ENCODE peak calls at places on chromosomes 16 and 17, in four cellular contexts. One of them, this sample, is unnamed.

GRCh38 chr16:53714080-53715050 is 10.4 kb downstream of the FTO start:
- DNase-seq in HepG2: no peak
- DNase-seq in IMR-90: no peak
- DNase-seq in H1: no peak
- DNase-seq in this sample: no peak

GRCh38 chr17:80455328-80455710 is 21.1 kb downstream of the NPTX1 start:
- DNase-seq in IMR-90: peak; percentile 46
- DNase-seq in HepG2: peak; percentile 64
- DNase-seq in H1: no peak
- DNase-seq in this sample: no peak

GRCh38 chr16:50040028-50040427 is 15.0 kb downstream of the CNEP1R1 start:
- DNase-seq in IMR-90: no peak
- DNase-seq in H1: no peak
- DNase-seq in HepG2: peak; percentile 46
- DNase-seq in this sample: no peak

GRCh38 chr17:64063766-64064224 is 43.4 kb upstream of the ICAM2 start:
- DNase-seq in H1: peak; percentile 82
- DNase-seq in HepG2: peak; percentile 48
- DNase-seq in IMR-90: peak; percentile 27
- DNase-seq in this sample: peak; percentile 43

GRCh38 chr17:38601539-38602351 is 4.0 kb downstream of the SRCIN1 start:
- DNase-seq in HepG2: peak; percentile 58
- DNase-seq in H1: peak; percentile 75
- DNase-seq in IMR-90: no peak
- DNase-seq in this sample: peak; percentile 43

GRCh38 chr16:17304814-17305169 is 166.0 kb downstream of the XYLT1 start:
- DNase-seq in IMR-90: peak; percentile 5
- DNase-seq in HepG2: no peak
- DNase-seq in H1: no peak
- DNase-seq in this sample: no peak

GRCh38 chr16:10752843-10753523 is 9.3 kb downstream of the NUBP1 start:
- DNase-seq in HepG2: no peak
- DNase-seq in IMR-90: no peak
- DNase-seq in H1: no peak
- DNase-seq in this sample: no peak

GRCh38 chr17:58324409-58325288 is 3.9 kb downstream of the TSPOAP1 start:
- DNase-seq in H1: peak; percentile 78
- DNase-seq in IMR-90: peak; percentile 18
- DNase-seq in HepG2: no peak
- DNase-seq in this sample: no peak

GRCh38 chr17:36825113-36825955 is 111.9 kb upstream of the LHX1 start:
- DNase-seq in H1: no peak
- DNase-seq in HepG2: no peak
- DNase-seq in IMR-90: no peak
- DNase-seq in this sample: no peak

GRCh38 chr17:11996722-11997146 is 541 bp downstream of the ZNF18 start:
- DNase-seq in HepG2: peak; percentile 39
- DNase-seq in IMR-90: peak; percentile 28
- DNase-seq in H1: no peak
- DNase-seq in this sample: no peak

GRCh38 chr17:38724337-38724988 is 5.7 kb upstream of the CISD3 start:
- DNase-seq in HepG2: no peak
- DNase-seq in H1: no peak
- DNase-seq in IMR-90: no peak
- DNase-seq in this sample: no peak

GRCh38 chr16:17461951-17462729 is 8.6 kb downstream of the XYLT1 start:
- DNase-seq in H1: no peak
- DNase-seq in HepG2: no peak
- DNase-seq in IMR-90: no peak
- DNase-seq in this sample: no peak

GRCh38 chr16:21626659-21627277 is 25.6 kb downstream of the IGSF6 start:
- DNase-seq in IMR-90: peak; percentile 88
- DNase-seq in H1: no peak
- DNase-seq in HepG2: peak; percentile 83
- DNase-seq in this sample: no peak

GRCh38 chr17:1977583-1978395 is 47.3 kb downstream of the RTN4RL1 start:
- DNase-seq in H1: peak; percentile 81
- DNase-seq in HepG2: no peak
- DNase-seq in IMR-90: no peak
- DNase-seq in this sample: no peak

GRCh38 chr16:2663553-2664521 is 18.5 kb upstream of the KCTD5 start:
- DNase-seq in HepG2: no peak
- DNase-seq in H1: no peak
- DNase-seq in IMR-90: no peak
- DNase-seq in this sample: no peak

GRCh38 chr17:81711814-81712467 is at the start of gene SLC25A10:
- DNase-seq in IMR-90: peak; percentile 64
- DNase-seq in HepG2: peak; percentile 89
- DNase-seq in H1: peak; percentile 85
- DNase-seq in this sample: peak; percentile 92

GRCh38 chr17:55314784-55315491 is 50.2 kb downstream of the HLF start:
- DNase-seq in IMR-90: no peak
- DNase-seq in HepG2: no peak
- DNase-seq in H1: no peak
- DNase-seq in this sample: no peak

GRCh38 chr16:366476-366875 is 3.9 kb downstream of the MRPL28 start:
- DNase-seq in H1: no peak
- DNase-seq in HepG2: no peak
- DNase-seq in IMR-90: no peak
- DNase-seq in this sample: no peak

GRCh38 chr16:71762186-71762585 is 37.7 kb upstream of the PHLPP2 start:
- DNase-seq in H1: no peak
- DNase-seq in HepG2: no peak
- DNase-seq in IMR-90: peak; percentile 57
- DNase-seq in this sample: no peak

GRCh38 chr17:17115620-17116019 is 73.4 kb downstream of the MPRIP start:
- DNase-seq in H1: no peak
- DNase-seq in IMR-90: no peak
- DNase-seq in HepG2: no peak
- DNase-seq in this sample: no peak

GRCh38 chr17:17112628-17113200 is 70.5 kb downstream of the MPRIP start:
- DNase-seq in IMR-90: no peak
- DNase-seq in HepG2: no peak
- DNase-seq in H1: no peak
- DNase-seq in this sample: no peak

GRCh38 chr17:17116406-17116805 is 74.1 kb downstream of the MPRIP start:
- DNase-seq in IMR-90: no peak
- DNase-seq in HepG2: no peak
- DNase-seq in H1: no peak
- DNase-seq in this sample: no peak

GRCh38 chr17:17111401-17112393 is 69.4 kb downstream of the MPRIP start:
- DNase-seq in IMR-90: no peak
- DNase-seq in H1: no peak
- DNase-seq in HepG2: no peak
- DNase-seq in this sample: no peak

GRCh38 chr17:17114592-17115225 is 72.5 kb downstream of the MPRIP start:
- DNase-seq in H1: no peak
- DNase-seq in IMR-90: no peak
- DNase-seq in HepG2: no peak
- DNase-seq in this sample: no peak
- H3K4me1 ChIP-seq in H1: peaks cover 3% of the 10 kb centered on the region
- H3K4me1 ChIP-seq in IMR-90: peaks cover 22% of the 10 kb centered on the region
- H3K4me1 ChIP-seq in HepG2: peaks cover 24% of the 10 kb centered on the region
- H3K4me1 ChIP-seq in this sample: peaks cover 20% of the 10 kb centered on the region

DNA sequence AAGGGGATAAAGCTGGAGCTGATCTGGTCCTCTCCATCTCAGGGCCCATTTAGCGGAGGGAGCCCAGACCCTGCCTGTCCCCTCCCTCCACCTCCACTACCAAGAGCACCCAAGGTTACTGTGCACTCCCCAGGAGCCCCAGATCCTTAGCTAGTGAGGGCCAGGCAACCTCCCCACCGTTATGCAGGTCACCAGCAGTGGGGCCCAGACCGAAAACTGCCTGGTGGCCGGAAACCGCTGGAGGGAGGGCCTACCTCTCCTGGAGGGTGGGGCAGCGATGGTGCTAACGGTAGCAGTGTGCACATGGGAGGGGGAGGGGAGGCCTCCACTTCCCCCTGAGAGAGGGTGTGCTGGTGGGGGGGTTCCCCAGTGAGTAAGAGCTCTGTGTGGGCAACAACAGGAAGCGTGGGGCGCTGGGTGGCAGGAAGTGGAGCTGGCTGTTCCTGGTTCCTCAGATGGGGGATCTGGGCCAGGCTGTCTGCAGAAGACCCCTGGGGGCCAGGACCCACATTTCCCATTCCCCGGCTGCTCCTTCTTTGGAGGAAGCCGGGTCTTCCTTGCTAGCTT is 4.4 kb downstream of the FMNL1 start:
- DNase-seq in IMR-90: no peak
- DNase-seq in HepG2: no peak
- DNase-seq in H1: no peak
- DNase-seq in this sample: peak; percentile 93
- TF ChIP-seq MAFK in IMR-90: no peak
- TF ChIP-seq MAFK in HepG2: no peak
- TF ChIP-seq MAFK in H1: no peak
- TF ChIP-seq MAFK in this sample: no peak

DNA sequence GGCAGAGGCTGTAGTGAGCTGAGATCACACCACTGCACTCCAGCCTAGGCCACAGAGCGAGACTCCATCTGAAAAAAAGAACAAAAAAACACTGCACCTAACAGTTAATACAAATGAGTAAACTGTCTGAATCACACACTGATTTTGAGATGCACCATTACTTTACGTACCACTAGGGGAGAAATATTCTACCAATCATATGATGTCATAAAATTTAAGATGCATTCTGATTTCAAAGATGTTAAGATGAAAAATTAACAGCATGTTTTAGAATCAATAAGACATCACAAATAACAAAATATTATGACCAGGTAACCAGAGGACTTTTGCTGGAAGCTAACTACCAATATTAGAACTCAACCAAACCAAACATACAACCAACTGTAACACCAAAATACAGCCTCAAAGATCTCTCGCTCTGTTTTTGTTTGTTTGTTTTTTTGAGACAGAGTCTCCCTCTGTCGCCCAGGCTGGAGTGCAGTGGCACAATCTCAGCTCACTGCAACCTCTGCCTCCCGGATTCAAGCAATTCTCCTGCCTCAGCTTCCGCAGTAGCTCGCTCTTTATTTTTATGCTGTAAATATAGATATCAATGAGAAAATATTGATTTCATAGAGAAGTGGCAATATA is 31.6 kb downstream of the GLG1 start:
- DNase-seq in IMR-90: no peak
- DNase-seq in H1: no peak
- DNase-seq in HepG2: no peak
- DNase-seq in this sample: no peak
- H3K4me1 ChIP-seq in IMR-90: peaks cover 6% of the 10 kb centered on the region
- H3K4me1 ChIP-seq in H1: no peaks in the 10 kb centered on the region
- H3K4me1 ChIP-seq in HepG2: peaks cover 58% of the 10 kb centered on the region
- H3K4me1 ChIP-seq in this sample: peaks cover 4% of the 10 kb centered on the region

GRCh38 chr16:86100205-86101134 is 201.5 kb downstream of the IRF8 start:
- DNase-seq in H1: no peak
- DNase-seq in IMR-90: peak; percentile 78
- DNase-seq in HepG2: peak; percentile 69
- DNase-seq in this sample: no peak
- TF ChIP-seq MAFK in H1: no peak
- TF ChIP-seq MAFK in IMR-90: no peak
- TF ChIP-seq MAFK in HepG2: no peak
- TF ChIP-seq MAFK in this sample: no peak

This sample was measured in K562.